ENCODE peak calls at places on chromosomes 13 and 19, in ten cellular contexts. A, N, T, G, H, Y, D, O, F and L are unnamed samples.

GRCh38 chr13:45365558-45365885 is 24.5 kb upstream of the TPT1 start:
- DNase-seq in A (no peak), N (no peak), T (no peak), G (no peak), H (no peak), Y (no peak), D (no peak), O (no peak), F (no peak), L (no peak)

GRCh38 chr13:91247768-91248167 is 99.7 kb upstream of the MIR17HG start:
- DNase-seq in A (no peak), N (no peak), T (no peak), G (peak), H (no peak), Y (no peak), D (no peak), O (no peak), F (no peak), L (no peak)

GRCh38 chr13:58960909-58961308 is 1202.8 kb downstream of the DIAPH3 start:
- DNase-seq in A (no peak), N (no peak), T (peak), G (peak), H (peak), Y (no peak), D (no peak), O (no peak), F (no peak), L (no peak)

GRCh38 chr13:104318121-104318520 is 1251.9 kb upstream of the SLC10A2 start:
- DNase-seq in A (no peak), N (no peak), T (peak), G (peak), H (peak), Y (no peak), D (no peak), O (no peak), F (no peak), L (no peak)

GRCh38 chr13:100280681-100281080 is 191.8 kb downstream of the PCCA start:
- DNase-seq in A (no peak), N (no peak), T (no peak), G (no peak), H (no peak), Y (no peak), D (no peak), O (no peak), F (no peak), L (no peak)

GRCh38 chr13:33678906-33679657 is 138.9 kb upstream of the RFC3 start:
- DNase-seq in A (peak), N (no peak), T (peak), G (peak), H (peak), Y (peak), D (peak), O (no peak), F (peak), L (peak)

GRCh38 chr13:24287748-24288287 is 21.6 kb upstream of the C1QTNF9 start:
- DNase-seq in A (no peak), N (no peak), T (no peak), G (no peak), H (no peak), Y (no peak), D (no peak), O (no peak), F (no peak), L (no peak)

GRCh38 chr13:27442071-27442647 is 8.2 kb downstream of the MTIF3 start:
- DNase-seq in A (no peak), N (no peak), T (peak), G (no peak), H (no peak), Y (peak), D (no peak), O (no peak), F (no peak), L (no peak)

GRCh38 chr13:27607125-27607524 is 13.2 kb downstream of the LNX2 start:
- DNase-seq in A (peak), N (peak), T (peak), G (peak), H (peak), Y (no peak), D (no peak), O (no peak), F (peak), L (peak)

GRCh38 chr13:83009987-83010386 is 872.3 kb downstream of the SLITRK1 start:
- DNase-seq in A (no peak), N (no peak), T (no peak), G (no peak), H (no peak), Y (no peak), D (no peak), O (no peak), F (no peak), L (no peak)

GRCh38 chr13:61170791-61171330 is 244.8 kb downstream of the PCDH20 start:
- DNase-seq in A (no peak), N (no peak), T (no peak), G (no peak), H (no peak), Y (no peak), D (no peak), O (no peak), F (peak), L (no peak)

GRCh38 chr19:49149652-49150105 is 5.5 kb downstream of the HRC start:
- DNase-seq in A (peak), N (peak), T (peak), G (peak), H (peak), Y (peak), D (no peak), O (peak), F (no peak), L (no peak)

GRCh38 chr13:44679602-44680001 is 103.5 kb upstream of the TSC22D1 start:
- DNase-seq in A (no peak), N (no peak), T (no peak), G (no peak), H (peak), Y (no peak), D (no peak), O (no peak), F (no peak), L (no peak)

GRCh38 chr19:8577247-8577646 is at the start of gene MYO1F:
- DNase-seq in A (peak), N (no peak), T (no peak), G (no peak), H (no peak), Y (peak), D (peak), O (no peak), F (no peak), L (no peak)

GRCh38 chr13:49563513-49563912 is 21.8 kb downstream of the RCBTB1 start:
- DNase-seq in A (no peak), N (no peak), T (peak), G (no peak), H (no peak), Y (no peak), D (no peak), O (no peak), F (peak), L (no peak)

GRCh38 chr13:37640499-37640898 is 41.9 kb upstream of the POSTN start:
- DNase-seq in A (no peak), N (peak), T (peak), G (peak), H (peak), Y (no peak), D (no peak), O (peak), F (no peak), L (peak)

GRCh38 chr13:51542358-51542972 is 41.8 kb upstream of the WDFY2 start:
- DNase-seq in A (no peak), N (no peak), T (no peak), G (no peak), H (no peak), Y (no peak), D (no peak), O (peak), F (no peak), L (no peak)

GRCh38 chr13:29513981-29514719 is 81.3 kb downstream of the SLC7A1 start:
- DNase-seq in A (no peak), N (no peak), T (no peak), G (peak), H (no peak), Y (no peak), D (no peak), O (no peak), F (no peak), L (no peak)

GRCh38 chr19:18470153-18470552 is 32.2 kb upstream of the ISYNA1 start:
- DNase-seq in A (no peak), N (no peak), T (peak), G (peak), H (no peak), Y (no peak), D (peak), O (peak), F (no peak), L (no peak)

DNA sequence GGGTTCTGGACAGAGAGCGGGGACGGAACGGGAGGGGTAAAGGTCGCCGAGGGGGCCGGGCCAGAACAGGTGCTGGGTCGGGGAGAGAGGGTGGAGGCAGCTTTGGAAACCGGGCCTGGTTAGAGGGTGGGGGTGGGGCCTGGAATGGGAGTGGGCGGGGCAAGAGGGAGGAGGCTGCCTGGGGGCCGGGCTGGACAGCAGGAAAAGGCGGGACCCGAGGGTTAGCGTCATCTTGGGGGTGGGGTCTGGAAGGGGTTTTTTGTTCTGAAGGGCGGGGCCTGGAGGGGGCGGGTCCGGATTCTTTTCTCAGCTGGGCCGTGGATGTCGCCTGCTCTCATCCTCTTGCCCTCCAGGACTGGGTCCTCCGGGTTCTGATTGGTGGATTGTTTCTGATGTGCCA is 4.3 kb upstream of the ZNF813 start:
- DNase-seq in A (no peak), N (no peak), T (no peak), G (peak), H (peak), Y (peak), D (no peak), O (peak), F (no peak), L (no peak)
- H3K4me3 ChIP-seq in A (no peak), N (no peak), T (no peak), G (no peak), H (no peak), Y (no peak), D (no peak), O (no peak), F (no peak), L (no peak)

GRCh38 chr19:3048190-3048533 is 14.1 kb downstream of the TLE5 start:
- DNase-seq in A (no peak), N (no peak), T (no peak), G (no peak), H (no peak), Y (no peak), D (no peak), O (no peak), F (no peak), L (no peak)

GRCh38 chr19:3049089-3049488 is 13.2 kb downstream of the TLE5 start:
- DNase-seq in A (no peak), N (no peak), T (no peak), G (no peak), H (no peak), Y (no peak), D (no peak), O (no peak), F (no peak), L (no peak)

GRCh38 chr19:3047307-3048189 is 14.7 kb downstream of the TLE5 start:
- DNase-seq in A (peak), N (peak), T (peak), G (peak), H (peak), Y (peak), D (peak), O (peak), F (no peak), L (no peak)

GRCh38 chr19:3045885-3046603 is 16.3 kb downstream of the TLE5 start:
- DNase-seq in A (no peak), N (no peak), T (no peak), G (no peak), H (no peak), Y (peak), D (no peak), O (no peak), F (no peak), L (no peak)

DNA sequence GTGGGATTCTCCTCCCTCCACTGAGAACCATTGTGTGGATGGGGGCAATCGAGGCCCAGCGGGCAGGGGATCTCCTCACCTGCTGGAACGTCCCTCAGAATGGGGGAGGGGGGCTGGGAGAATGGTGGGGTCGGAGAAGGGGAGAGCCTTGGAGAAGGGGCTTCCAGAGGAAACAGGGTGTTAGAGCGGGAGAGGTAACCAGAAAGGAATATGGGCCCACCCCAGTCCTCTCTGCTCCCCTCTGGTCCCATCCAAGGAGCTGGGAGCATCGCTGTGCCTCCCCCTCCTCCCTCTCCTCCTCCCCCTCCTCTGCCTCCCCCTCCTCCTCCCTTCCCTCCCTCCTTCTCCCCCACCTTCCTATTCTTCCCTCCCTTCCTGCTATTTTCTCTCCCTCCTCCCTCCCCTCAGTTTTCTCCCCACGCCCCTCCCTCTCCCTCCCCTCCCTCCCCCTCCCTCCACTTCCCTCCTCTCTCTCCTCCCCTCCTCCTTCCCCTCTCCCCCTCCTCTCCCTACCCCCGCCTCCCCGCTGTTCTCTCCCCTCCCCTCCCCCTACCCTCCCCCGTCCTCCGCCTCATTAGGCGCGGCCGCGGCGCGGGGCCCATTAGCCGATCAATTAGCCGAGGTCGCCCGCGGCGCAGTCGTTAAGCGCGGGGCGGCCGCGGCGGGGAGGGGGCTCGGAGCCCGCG is 15.5 kb downstream of the TLE5 start:
- DNase-seq in A (no peak), N (no peak), T (peak), G (no peak), H (no peak), Y (peak), D (no peak), O (peak), F (no peak), L (no peak)
- H3K4me3 ChIP-seq in A (no peak), N (no peak), T (peak), G (no peak), H (no peak), Y (no peak), D (no peak), O (no peak), F (no peak), L (no peak)

GRCh38 chr19:45419895-45420294 is 3.8 kb downstream of the ERCC1 start:
- DNase-seq in A (no peak), N (no peak), T (no peak), G (no peak), H (no peak), Y (no peak), D (no peak), O (no peak), F (no peak), L (no peak)

GRCh38 chr19:45419396-45419795 is 4.3 kb downstream of the ERCC1 start:
- DNase-seq in A (no peak), N (no peak), T (no peak), G (no peak), H (no peak), Y (no peak), D (peak), O (no peak), F (no peak), L (no peak)

GRCh38 chr19:45417151-45417550 is 6.6 kb downstream of the ERCC1 start:
- DNase-seq in A (no peak), N (no peak), T (no peak), G (no peak), H (no peak), Y (no peak), D (no peak), O (no peak), F (no peak), L (no peak)

GRCh38 chr19:45420356-45420755 is 3.4 kb downstream of the ERCC1 start:
- DNase-seq in A (no peak), N (no peak), T (no peak), G (no peak), H (no peak), Y (no peak), D (no peak), O (no peak), F (no peak), L (no peak)

GRCh38 chr19:45418812-45419211 is 4.9 kb downstream of the ERCC1 start:
- DNase-seq in A (no peak), N (no peak), T (no peak), G (no peak), H (no peak), Y (no peak), D (no peak), O (no peak), F (no peak), L (no peak)
- H3K4me3 ChIP-seq in A (no peak), N (no peak), T (no peak), G (no peak), H (no peak), Y (no peak), D (no peak), O (no peak), F (no peak), L (no peak)

DNA sequence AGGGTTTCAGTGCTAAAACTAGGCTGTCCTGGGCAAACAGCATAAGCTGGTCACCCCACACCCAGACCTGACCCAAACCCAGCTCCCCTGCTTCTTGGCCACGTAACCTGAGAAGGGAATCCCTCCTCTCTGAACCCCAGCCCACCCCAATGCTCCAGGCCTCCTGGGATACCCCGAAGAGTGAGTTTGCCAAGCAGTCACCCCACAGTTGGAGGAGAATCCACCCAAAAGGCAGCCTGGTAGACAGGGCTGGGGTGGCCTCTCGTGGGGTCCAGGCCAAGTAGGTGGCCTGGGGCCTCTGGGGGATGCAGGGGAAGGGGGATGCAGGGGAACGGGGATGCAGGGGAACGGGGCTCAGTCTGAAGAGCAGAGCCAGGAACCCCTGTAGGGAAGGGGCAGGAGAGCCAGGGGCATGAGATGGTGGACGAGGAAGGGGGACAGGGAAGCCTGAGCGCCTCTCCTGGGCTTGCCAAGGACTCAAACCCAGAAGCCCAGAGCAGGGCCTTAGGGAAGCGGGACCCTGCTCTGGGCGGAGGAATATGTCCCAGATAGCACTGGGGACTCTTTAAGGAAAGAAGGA is 2.8 kb downstream of the PPP1R12C start:
- DNase-seq in A (no peak), N (no peak), T (no peak), G (no peak), H (no peak), Y (no peak), D (no peak), O (no peak), F (no peak), L (no peak)
- H3K4me3 ChIP-seq in A (no peak), N (no peak), T (no peak), G (no peak), H (no peak), Y (no peak), D (no peak), O (no peak), F (no peak), L (no peak)

GRCh38 chr19:17282488-17283256 is 971 bp downstream of the ANKLE1 start:
- DNase-seq in A (peak), N (no peak), T (peak), G (peak), H (peak), Y (peak), D (peak), O (peak), F (no peak), L (peak)
- H3K4me3 ChIP-seq in A (no peak), N (peak), T (no peak), G (peak), H (peak), Y (no peak), D (peak), O (peak), F (peak), L (peak)

GRCh38 chr13:105395041-105395440 is 1140.4 kb downstream of the EFNB2 start:
- DNase-seq in A (no peak), N (no peak), T (no peak), G (no peak), H (peak), Y (no peak), D (no peak), O (no peak), F (no peak), L (no peak)
- H3K4me3 ChIP-seq in A (no peak), N (no peak), T (no peak), G (no peak), H (no peak), Y (no peak), D (no peak), O (no peak), F (no peak), L (no peak)

GRCh38 chr13:99064624-99065249 is 86.9 kb upstream of the DOCK9 start:
- DNase-seq in A (no peak), N (no peak), T (no peak), G (no peak), H (no peak), Y (no peak), D (no peak), O (no peak), F (no peak), L (no peak)
- H3K4me3 ChIP-seq in A (no peak), N (no peak), T (no peak), G (no peak), H (no peak), Y (no peak), D (no peak), O (no peak), F (no peak), L (no peak)

GRCh38 chr19:34088292-34088691 is 84.0 kb upstream of the LSM14A start:
- DNase-seq in A (no peak), N (no peak), T (no peak), G (no peak), H (no peak), Y (no peak), D (no peak), O (no peak), F (no peak), L (no peak)

GRCh38 chr19:34085336-34085735 is 87.0 kb upstream of the LSM14A start:
- DNase-seq in A (no peak), N (no peak), T (no peak), G (no peak), H (no peak), Y (no peak), D (no peak), O (no peak), F (no peak), L (no peak)

GRCh38 chr19:34084396-34085145 is 87.7 kb upstream of the LSM14A start:
- DNase-seq in A (no peak), N (no peak), T (no peak), G (no peak), H (no peak), Y (no peak), D (no peak), O (no peak), F (no peak), L (no peak)

DNA sequence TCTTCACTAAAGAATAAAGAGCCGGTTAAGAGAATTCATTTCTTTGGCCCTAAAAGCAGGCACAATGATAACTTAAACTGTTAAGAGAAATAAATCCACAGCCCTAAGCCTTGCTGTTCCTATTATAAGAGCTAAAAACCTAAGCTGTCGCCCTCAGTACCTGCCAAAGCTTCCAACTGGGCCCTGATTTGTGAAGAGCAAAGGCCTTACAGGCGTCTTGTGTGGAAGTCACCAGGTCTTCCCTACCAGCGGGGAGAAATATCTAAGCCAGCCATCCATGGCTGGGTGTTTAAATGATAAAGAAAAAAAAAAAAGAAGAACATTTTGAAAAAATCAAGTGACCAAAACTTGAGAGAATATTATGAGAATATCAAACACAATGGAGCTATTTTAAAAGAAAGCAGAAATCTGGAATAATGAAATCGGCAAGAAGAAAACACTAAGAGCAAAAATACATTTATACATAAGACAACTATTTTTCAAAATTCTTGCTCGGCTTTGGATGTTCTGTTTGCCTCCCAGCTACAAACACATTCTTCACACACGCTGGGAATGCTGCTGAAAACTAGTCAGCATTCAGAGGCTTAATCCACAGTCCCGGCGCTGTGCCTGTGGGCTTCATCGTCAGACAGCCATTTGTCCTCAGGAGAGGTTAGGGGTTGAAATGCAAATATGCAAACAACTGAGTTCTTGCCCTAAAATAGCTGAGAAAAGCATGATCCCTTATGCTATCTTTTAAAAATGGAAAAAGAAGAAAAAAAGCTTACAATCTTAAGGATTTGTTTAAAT is 89.8 kb upstream of the LSM14A start:
- DNase-seq in A (no peak), N (no peak), T (peak), G (no peak), H (no peak), Y (no peak), D (no peak), O (peak), F (no peak), L (no peak)
- H3K4me3 ChIP-seq in A (no peak), N (no peak), T (no peak), G (no peak), H (no peak), Y (no peak), D (no peak), O (no peak), F (no peak), L (no peak)